ENCODE peak calls at places on chromosome 18, in nine cellular contexts. Y is heart left ventricle, I is adrenal gland, G is A549, K is ascending aorta, B is kidney epithelial cell, D is dorsolateral prefrontal cortex, T is H7, S is thoracic aorta. P is an unnamed sample.
A peak's percentile ranks its signal among the peaks of the same experiment; 100 is the strongest.

GRCh38 chr18:54280206-54280550 is 10.9 kb downstream of the POLI start:
- DNase-seq in S (no peak), K (no peak), Y (no peak), I (no peak), G (no peak), T (peak; percentile 6), B (no peak), D (no peak), P (no peak)

GRCh38 chr18:29849145-29849544 is 1193.4 kb downstream of the DSC3 start:
- DNase-seq in Y (no peak), K (no peak), S (no peak), I (no peak), G (no peak), T (no peak), D (no peak), B (no peak), P (no peak)

GRCh38 chr18:36461551-36461987 is 164.1 kb downstream of the FHOD3 start:
- DNase-seq in I (no peak), Y (no peak), B (no peak), G (no peak), D (no peak), S (no peak), T (no peak), K (peak; percentile 53), P (no peak)

GRCh38 chr18:54684786-54685185 is 93.7 kb downstream of the DYNAP start:
- DNase-seq in T (peak; percentile 49), I (no peak), Y (peak; percentile 44), B (no peak), D (no peak), G (no peak), K (no peak), S (no peak), P (no peak)

GRCh38 chr18:33107511-33107910 is 333.0 kb downstream of the CCDC178 start:
- DNase-seq in S (no peak), K (no peak), G (no peak), B (no peak), Y (no peak), D (no peak), I (no peak), T (no peak), P (no peak)

GRCh38 chr18:25298853-25299274 is 53.1 kb downstream of the ZNF521 start:
- DNase-seq in Y (peak; percentile 47), K (no peak), T (no peak), G (no peak), D (no peak), I (peak; percentile 35), B (peak; percentile 81), S (no peak), P (no peak)

GRCh38 chr18:58189008-58189407 is 145.0 kb downstream of the NEDD4L start:
- DNase-seq in K (no peak), T (no peak), I (no peak), G (no peak), S (no peak), D (no peak), B (no peak), Y (no peak), P (no peak)

GRCh38 chr18:22457552-22457951 is 39.8 kb upstream of the CTAGE1 start:
- DNase-seq in G (no peak), S (no peak), I (no peak), T (no peak), K (no peak), B (no peak), D (no peak), Y (no peak), P (no peak)

GRCh38 chr18:54812885-54813284 is 15.4 kb upstream of the RAB27B start:
- DNase-seq in B (no peak), T (no peak), S (no peak), I (no peak), D (no peak), Y (no peak), K (no peak), G (no peak), P (no peak)

GRCh38 chr18:58988595-58988994 is 123.9 kb downstream of the ZNF532 start:
- DNase-seq in G (no peak), S (no peak), Y (no peak), I (no peak), B (no peak), D (no peak), T (no peak), K (no peak), P (no peak)

GRCh38 chr18:13611058-13611615 is 115.2 kb downstream of the FAM210A start:
- DNase-seq in Y (peak; percentile 77), K (no peak), B (no peak), S (no peak), I (peak; percentile 41), G (no peak), T (peak; percentile 75), D (no peak), P (no peak)

GRCh38 chr18:3251963-3252277 is 4.3 kb downstream of the MYL12A start:
- DNase-seq in K (no peak), D (no peak), B (no peak), S (no peak), T (no peak), I (no peak), G (no peak), Y (no peak), P (no peak)

DNA sequence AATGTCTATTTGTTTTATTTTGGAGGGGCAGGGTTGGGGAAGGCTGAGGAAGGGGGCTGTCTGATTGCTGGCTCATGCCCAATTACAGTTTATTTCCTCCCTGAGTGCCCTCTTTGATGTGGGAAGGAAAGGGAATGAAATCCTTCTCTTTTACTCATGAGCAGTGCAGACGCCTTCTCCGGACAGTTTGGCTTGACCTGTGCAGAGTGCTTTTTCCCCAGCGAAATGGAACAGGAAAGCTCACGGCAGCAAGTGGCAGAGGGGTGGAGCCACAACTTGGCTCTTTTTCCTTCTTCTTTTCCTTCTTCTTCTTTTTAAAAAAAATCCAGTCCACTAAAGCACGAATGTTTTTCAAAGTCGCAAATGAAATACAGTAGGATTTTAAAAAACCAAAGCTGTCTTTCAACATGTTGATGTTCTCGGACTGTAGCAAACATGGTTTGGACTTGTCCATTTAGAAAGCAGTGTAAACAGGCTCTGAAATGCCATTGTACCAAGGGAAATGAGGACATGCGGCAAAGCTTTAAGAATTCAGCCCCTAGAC is 34.6 kb downstream of the RAB31 start:
- DNase-seq in G (peak; percentile 32), D (no peak), K (no peak), S (no peak), T (no peak), I (peak; percentile 60), B (peak; percentile 42), Y (no peak), P (no peak)
- H3K4me3 ChIP-seq in G (peak overlapping the region; percentile 11), D (peak overlapping the region; percentile 18), K (peak overlapping the region; percentile 39), S (peak overlapping the region; percentile 34), T (no peak overlapping the region), I (no peak overlapping the region), B (no peak overlapping the region), Y (peak overlapping the region; percentile 1), P (peak overlapping the region; percentile 29)

GRCh38 chr18:34649072-34649471 is 61.0 kb upstream of the DTNA start:
- DNase-seq in G (no peak), B (no peak), D (no peak), K (no peak), T (no peak), S (no peak), I (no peak), Y (no peak), P (no peak)
- H3K4me3 ChIP-seq in G (no peak overlapping the region), B (no peak overlapping the region), D (no peak overlapping the region), K (no peak overlapping the region), T (no peak overlapping the region), S (no peak overlapping the region), I (no peak overlapping the region), Y (no peak overlapping the region), P (no peak overlapping the region)

GRCh38 chr18:63316612-63317555 is 2.7 kb downstream of the BCL2 start:
- DNase-seq in S (no peak), K (no peak), Y (no peak), T (no peak), D (no peak), I (no peak), B (no peak), G (no peak), P (no peak)

GRCh38 chr18:63318882-63319382 is 637 bp downstream of the BCL2 start:
- DNase-seq in I (no peak), S (no peak), K (no peak), B (no peak), G (no peak), Y (no peak), D (no peak), T (no peak), P (no peak)

GRCh38 chr18:63315879-63316278 is 3.7 kb downstream of the BCL2 start:
- DNase-seq in Y (no peak), D (no peak), T (no peak), S (no peak), I (no peak), G (no peak), B (no peak), K (no peak), P (no peak)

GRCh38 chr18:63317982-63318881 is 1.3 kb downstream of the BCL2 start:
- DNase-seq in K (peak; percentile 85), T (peak; percentile 86), B (no peak), G (no peak), I (peak; percentile 37), D (peak; percentile 45), S (no peak), Y (peak; percentile 59), P (peak; percentile 61)

DNA sequence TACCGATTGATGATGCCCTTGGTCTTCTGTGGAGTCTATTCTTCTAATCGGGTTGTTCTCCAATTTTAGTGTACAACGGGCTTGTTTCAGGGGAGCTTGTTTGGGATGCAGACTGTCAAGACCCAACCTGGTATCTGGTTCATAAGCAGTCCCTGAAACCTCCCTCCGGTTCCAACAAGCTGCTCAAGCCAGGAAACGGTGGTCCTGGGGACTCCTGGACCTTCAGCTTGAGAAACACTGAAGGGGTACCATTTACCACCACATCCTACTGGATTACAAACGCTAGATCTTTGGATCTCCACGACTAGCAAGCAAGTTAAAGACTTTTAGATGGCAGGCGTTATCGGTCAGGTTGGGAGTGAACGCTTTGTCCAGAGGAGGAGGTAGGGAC is 2.0 kb downstream of the BCL2 start:
- DNase-seq in K (no peak), G (no peak), Y (no peak), D (no peak), T (no peak), I (no peak), B (no peak), S (no peak), P (no peak)
- H3K4me3 ChIP-seq in K (peak overlapping the region; percentile 68), G (no peak overlapping the region), Y (peak overlapping the region; percentile 82), D (peak overlapping the region; percentile 76), T (no peak overlapping the region), I (no peak overlapping the region), B (peak overlapping the region; percentile 74), S (peak overlapping the region; percentile 92), P (peak overlapping the region; percentile 94)

GRCh38 chr18:12308386-12309100 is 502 bp downstream of the TUBB6 start:
- DNase-seq in S (peak; percentile 73), D (no peak), G (peak; percentile 75), I (peak; percentile 87), Y (peak; percentile 90), K (peak; percentile 95), B (no peak), T (peak; percentile 91), P (peak; percentile 73)

GRCh38 chr18:12310762-12311161 is 2.7 kb downstream of the TUBB6 start:
- DNase-seq in D (no peak), Y (no peak), T (no peak), B (no peak), K (peak; percentile 33), S (no peak), I (peak; percentile 16), G (no peak), P (no peak)

GRCh38 chr18:12307871-12308385 is at the start of gene TUBB6:
- DNase-seq in Y (peak; percentile 84), G (peak; percentile 38), B (no peak), K (peak; percentile 88), I (peak; percentile 59), T (peak; percentile 97), S (no peak), D (no peak), P (peak; percentile 37)

GRCh38 chr18:12307251-12307736 is 747 bp upstream of the TUBB6 start:
- DNase-seq in K (peak; percentile 84), G (no peak), B (no peak), T (peak; percentile 72), S (no peak), D (no peak), I (peak; percentile 41), Y (peak; percentile 64), P (peak; percentile 61)

GRCh38 chr18:12309683-12310198 is 1.7 kb downstream of the TUBB6 start:
- DNase-seq in T (no peak), S (no peak), D (no peak), B (no peak), G (no peak), I (peak; percentile 21), K (peak; percentile 61), Y (no peak), P (no peak)
- H3K4me3 ChIP-seq in T (peak overlapping the region; percentile 91), S (peak overlapping the region; percentile 96), D (no peak overlapping the region), B (peak overlapping the region; percentile 68), G (peak overlapping the region; percentile 62), I (no peak overlapping the region), K (peak overlapping the region; percentile 95), Y (peak overlapping the region; percentile 80), P (peak overlapping the region; percentile 84)

P was measured in tibial nerve.